ENCODE peak calls at places on chromosomes 16 and 17, in seven cellular contexts. E is CD4-positive, alpha-beta memory T cell; O is left ventricle myocardium inferior; Q is CD8-positive, alpha-beta T cell; C is naive thymus-derived CD4-positive, alpha-beta T cell; X is heart left ventricle; Y is astrocyte of the cerebellum. K is an unnamed sample.

GRCh38 chr16:24836836-24837235 is 8.9 kb upstream of the SLC5A11 start:
- DNase-seq in O (no peak), C (no peak), E (no peak), X (no peak), Q (no peak), Y (no peak), K (no peak)

GRCh38 chr16:81397879-81398516 is 46.6 kb upstream of the CMIP start:
- DNase-seq in X (no peak), Y (no peak), E (no peak), Q (no peak), C (no peak), O (no peak), K (no peak)

GRCh38 chr16:68234188-68235104 is 1.5 kb downstream of the ESRP2 start:
- DNase-seq in C (peak), O (no peak), Y (no peak), Q (no peak), E (no peak), X (no peak), K (no peak)

GRCh38 chr16:4915226-4915761 is 21.7 kb downstream of the PPL start:
- DNase-seq in X (no peak), Y (peak), E (no peak), Q (no peak), C (no peak), O (no peak), K (peak)

GRCh38 chr17:67053438-67054000 is 9.2 kb downstream of the CACNG1 start:
- DNase-seq in Y (no peak), Q (no peak), O (no peak), E (no peak), C (no peak), X (no peak), K (no peak)

GRCh38 chr16:13421726-13422125 is 498.2 kb upstream of the ERCC4 start:
- DNase-seq in X (no peak), C (no peak), Q (no peak), E (no peak), Y (no peak), O (no peak), K (no peak)

GRCh38 chr17:15999974-16000827 is 577 bp downstream of the TTC19 start:
- DNase-seq in X (peak), Y (no peak), E (no peak), C (peak), O (peak), Q (no peak), K (no peak)

GRCh38 chr17:700504-701094 is 14.0 kb downstream of the VPS53 start:
- DNase-seq in X (no peak), Y (no peak), C (peak), Q (no peak), O (no peak), E (peak), K (no peak)

GRCh38 chr17:13230350-13230900 is 212.6 kb upstream of the ELAC2 start:
- DNase-seq in E (no peak), C (no peak), Y (no peak), X (no peak), Q (no peak), O (no peak), K (no peak)

GRCh38 chr17:4840893-4841242 is 7.7 kb downstream of the MINK1 start:
- DNase-seq in Y (no peak), O (no peak), X (no peak), E (no peak), C (no peak), Q (no peak), K (no peak)

GRCh38 chr17:69853533-69854262 is 221.3 kb upstream of the KCNJ16 start:
- DNase-seq in Y (no peak), X (peak), O (peak), Q (no peak), E (no peak), C (no peak), K (no peak)

GRCh38 chr17:8072727-8073461 is 14.6 kb downstream of the ALOX12B start:
- DNase-seq in X (no peak), Q (peak), E (peak), Y (no peak), O (no peak), C (peak), K (no peak)

GRCh38 chr17:4806420-4806769 is 557 bp upstream of the PLD2 start:
- DNase-seq in O (no peak), C (no peak), X (no peak), Y (no peak), E (no peak), Q (no peak), K (no peak)

GRCh38 chr17:27861979-27862378 is 31.2 kb downstream of the LYRM9 start:
- DNase-seq in Y (no peak), X (no peak), C (no peak), E (no peak), O (no peak), Q (no peak), K (no peak)

GRCh38 chr17:9725575-9725974 is 65.8 kb downstream of the DHRS7C start:
- DNase-seq in Q (no peak), E (no peak), O (no peak), X (no peak), C (no peak), Y (peak), K (no peak)

GRCh38 chr16:84514874-84515835 is 10.7 kb upstream of the MEAK7 start:
- DNase-seq in E (peak), Y (no peak), Q (peak), C (peak), X (no peak), O (peak), K (no peak)

GRCh38 chr17:72381597-72382397 is 261.0 kb downstream of the SOX9 start:
- DNase-seq in Y (no peak), Q (no peak), C (no peak), X (no peak), O (no peak), E (no peak), K (no peak)

GRCh38 chr16:74480150-74481029 is 59.1 kb upstream of the CLEC18B start:
- DNase-seq in X (no peak), Y (no peak), E (no peak), O (peak), Q (no peak), C (no peak), K (peak)

GRCh38 chr16:84088695-84089395 is 27.9 kb downstream of the MBTPS1 start:
- DNase-seq in O (peak), Y (no peak), Q (no peak), C (peak), X (peak), E (peak), K (no peak)

GRCh38 chr16:55242667-55243066 is 81.3 kb upstream of the IRX6 start:
- DNase-seq in Y (no peak), X (no peak), Q (no peak), E (no peak), C (no peak), O (no peak), K (no peak)

GRCh38 chr17:58244958-58245357 is 6.6 kb downstream of the LPO start:
- DNase-seq in E (no peak), Y (no peak), O (no peak), Q (no peak), C (no peak), X (no peak), K (no peak)

GRCh38 chr16:21263640-21264211 is 14.4 kb downstream of the CRYM start:
- DNase-seq in X (no peak), Y (no peak), Q (no peak), E (no peak), C (no peak), O (no peak), K (no peak)

GRCh38 chr16:22977294-22977697 is 163.3 kb downstream of the HS3ST2 start:
- DNase-seq in C (no peak), E (no peak), X (no peak), Q (no peak), O (no peak), Y (no peak), K (no peak)

GRCh38 chr16:1216681-1217400 is 8.2 kb downstream of the TPSG1 start:
- DNase-seq in X (no peak), C (no peak), Y (no peak), Q (no peak), O (no peak), E (no peak), K (no peak)

GRCh38 chr17:70343134-70343533 is 173.8 kb downstream of the KCNJ2 start:
- DNase-seq in C (no peak), Q (no peak), X (no peak), E (no peak), O (no peak), Y (no peak), K (no peak)

DNA sequence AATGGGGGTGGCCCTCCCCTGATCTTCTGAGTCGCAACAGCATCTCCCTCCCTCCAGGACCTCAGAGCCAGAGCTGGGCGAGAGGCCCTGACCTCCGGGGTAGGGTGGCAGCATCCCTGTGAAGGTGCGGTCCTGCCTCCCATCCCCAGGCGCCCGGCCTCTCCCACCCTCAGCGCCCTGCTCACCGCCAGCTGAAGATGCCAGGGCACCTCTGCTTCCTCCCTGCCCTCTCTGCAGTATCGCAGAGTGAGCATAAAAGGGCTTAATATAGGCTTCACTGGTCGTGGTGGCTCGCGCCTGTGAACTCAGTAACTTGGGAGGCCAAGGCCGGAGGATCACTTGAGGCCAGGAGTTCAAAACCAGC is 10.7 kb upstream of the MPP2 start:
- DNase-seq in X (no peak), E (no peak), O (no peak), Q (no peak), C (no peak), Y (no peak), K (no peak)
- H3K4me3 ChIP-seq in X (no peak), E (no peak), O (peak), Q (peak), C (peak), Y (no peak), K (no peak)

GRCh38 chr16:53501216-53501859 is 1.7 kb downstream of the AKTIP start:
- DNase-seq in Y (no peak), X (no peak), Q (no peak), O (no peak), E (no peak), C (no peak), K (no peak)
- H3K4me3 ChIP-seq in Y (no peak), X (peak), Q (peak), O (peak), E (peak), C (peak), K (no peak)

DNA sequence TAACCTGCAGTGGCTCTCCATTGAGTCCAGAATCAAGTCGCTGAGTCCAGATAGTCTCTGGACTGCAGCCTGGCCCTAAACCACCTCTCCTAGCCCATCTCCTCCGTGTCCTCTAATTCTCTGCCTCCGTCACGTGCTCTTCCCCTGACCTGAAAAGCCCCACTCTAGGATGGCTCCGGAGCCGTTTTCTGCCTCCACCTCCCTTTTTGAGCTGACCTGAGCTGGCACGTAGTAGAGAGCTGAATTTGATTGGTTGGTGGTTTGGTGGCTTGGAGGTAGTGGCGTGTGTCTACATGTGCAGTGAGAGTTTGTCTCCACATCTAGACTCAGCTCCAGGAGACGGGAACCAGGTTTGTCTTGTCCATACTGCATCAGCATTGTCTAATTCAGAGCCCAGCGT is 2.9 kb downstream of the SBK1 start:
- DNase-seq in O (no peak), Q (no peak), C (no peak), X (no peak), Y (no peak), E (no peak), K (no peak)
- H3K4me3 ChIP-seq in O (no peak), Q (peak), C (peak), X (no peak), Y (no peak), E (no peak), K (no peak)

DNA sequence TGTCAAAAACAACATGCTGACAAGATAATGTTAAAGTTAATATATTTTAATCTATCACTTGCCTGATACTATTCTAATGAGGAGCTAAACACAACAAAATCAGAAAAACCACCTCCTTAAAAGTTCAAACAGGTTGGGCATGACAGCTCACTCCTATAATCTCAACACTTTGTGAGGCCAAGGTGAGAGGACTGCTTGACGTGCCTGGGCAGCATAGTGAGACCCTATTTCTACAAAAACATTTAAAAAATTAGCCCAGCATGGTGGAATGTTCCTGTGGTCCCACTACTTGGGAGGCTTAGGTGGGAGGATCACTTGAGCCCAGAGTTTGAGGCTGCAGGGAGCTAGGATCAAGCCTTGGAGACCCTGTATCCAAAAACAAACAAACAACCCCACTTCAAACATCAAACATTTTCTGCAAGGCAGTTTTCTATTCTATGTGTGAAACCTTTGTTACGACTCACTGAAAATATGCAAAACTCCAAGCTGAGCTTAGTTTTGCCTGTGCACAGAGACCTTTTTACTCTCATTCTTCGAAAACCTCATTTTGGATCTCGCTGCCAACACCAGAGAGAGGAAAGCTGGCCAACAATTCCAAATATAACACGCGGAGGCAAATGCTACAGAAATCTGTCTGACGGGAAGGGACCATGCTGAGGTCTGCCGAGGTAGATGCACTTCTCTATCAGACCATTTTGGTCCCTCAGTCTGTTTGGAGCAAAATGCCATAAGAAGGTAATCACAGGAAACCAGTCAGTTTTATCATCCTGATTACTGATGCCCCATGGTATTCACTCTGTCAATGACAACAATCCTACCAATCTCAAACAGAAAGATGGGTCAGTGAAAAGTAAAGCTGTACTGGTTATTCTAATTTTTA is 6.2 kb downstream of the PHF12 start:
- DNase-seq in Q (no peak), C (no peak), E (no peak), Y (peak), O (no peak), X (no peak), K (no peak)
- H3K4me3 ChIP-seq in Q (no peak), C (no peak), E (no peak), Y (no peak), O (no peak), X (no peak), K (no peak)

GRCh38 chr16:66115373-66115772 is 251.1 kb upstream of the CDH5 start:
- DNase-seq in C (no peak), Q (no peak), E (no peak), X (no peak), Y (no peak), O (no peak), K (no peak)

GRCh38 chr16:66107661-66108060 is 258.8 kb upstream of the CDH5 start:
- DNase-seq in C (no peak), X (no peak), Y (no peak), Q (no peak), O (no peak), E (no peak), K (no peak)

DNA sequence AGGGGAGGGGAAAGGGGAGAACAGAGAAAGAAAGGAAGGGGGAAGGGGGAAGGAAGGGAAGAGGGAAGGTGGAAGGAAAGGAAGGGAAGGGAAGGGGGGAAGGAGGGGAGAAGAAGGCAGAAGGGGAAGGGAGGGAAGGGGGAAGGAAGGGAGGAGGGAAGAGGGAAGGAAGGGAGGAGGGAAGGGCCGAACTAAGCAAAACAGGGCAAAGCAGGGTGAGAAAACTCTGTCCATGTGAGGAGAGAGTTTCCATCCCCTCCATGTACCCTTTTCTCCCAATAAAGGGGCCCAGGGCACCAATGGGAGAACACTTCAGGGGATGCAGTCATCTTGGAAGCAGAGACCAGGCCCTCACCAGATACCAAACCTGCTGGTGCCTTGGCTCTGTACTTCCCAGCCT is 256.8 kb upstream of the CDH5 start:
- DNase-seq in Y (no peak), X (no peak), E (no peak), O (no peak), Q (no peak), C (no peak), K (no peak)
- H3K4me3 ChIP-seq in Y (no peak), X (no peak), E (no peak), O (no peak), Q (no peak), C (no peak), K (no peak)

GRCh38 chr17:45308840-45309239 is 8.0 kb downstream of the MAP3K14 start:
- DNase-seq in O (no peak), C (no peak), Y (no peak), E (no peak), X (no peak), Q (no peak), K (no peak)
- H3K4me3 ChIP-seq in O (no peak), C (no peak), Y (no peak), E (no peak), X (no peak), Q (no peak), K (no peak)

GRCh38 chr17:21373034-21373433 is 3.1 kb upstream of the KCNJ12 start:
- DNase-seq in X (no peak), Y (no peak), Q (no peak), O (no peak), C (no peak), E (no peak), K (no peak)
- H3K4me3 ChIP-seq in X (no peak), Y (no peak), Q (no peak), O (no peak), C (no peak), E (no peak), K (no peak)

GRCh38 chr17:82497483-82498405 is 21.8 kb upstream of the FOXK2 start:
- DNase-seq in X (peak), O (no peak), Q (no peak), E (peak), C (peak), Y (no peak), K (no peak)
- H3K4me3 ChIP-seq in X (peak), O (peak), Q (peak), E (no peak), C (peak), Y (peak), K (peak)

K was measured in retinal pigment epithelial cell.